ENCODE peak calls at places on chromosomes 1 and 21, in seven cellular contexts. C, B, Q, G, J, A and K are unnamed samples.

GRCh38 chr1:64598100-64598571 is 128.2 kb downstream of the CACHD1 start:
- DNase-seq in C (no peak), Q (no peak), G (no peak), J (peak), A (no peak), B (no peak), K (no peak)

GRCh38 chr1:167777253-167777618 is 55.5 kb downstream of the MPZL1 start:
- DNase-seq in C (no peak), B (no peak), G (no peak), Q (no peak), J (no peak), A (no peak), K (no peak)

GRCh38 chr1:187306671-187307415 is 478.1 kb downstream of the PLA2G4A start:
- DNase-seq in A (no peak), B (no peak), J (no peak), C (no peak), G (no peak), Q (no peak), K (no peak)

GRCh38 chr1:207444514-207445208 is 9.5 kb upstream of the CR2 start:
- DNase-seq in G (no peak), J (no peak), B (no peak), C (no peak), Q (no peak), A (no peak), K (no peak)

GRCh38 chr21:41970751-41971653 is 17.2 kb upstream of the C2CD2 start:
- DNase-seq in C (peak), Q (no peak), B (no peak), J (no peak), G (no peak), A (no peak), K (no peak)

GRCh38 chr1:198763298-198763714 is 124.5 kb downstream of the PTPRC start:
- DNase-seq in Q (no peak), B (no peak), J (no peak), C (no peak), G (peak), A (no peak), K (no peak)

GRCh38 chr1:188188317-188188716 is 1359.6 kb downstream of the PLA2G4A start:
- DNase-seq in G (no peak), A (no peak), J (no peak), B (no peak), Q (no peak), C (no peak), K (no peak)

GRCh38 chr1:61448017-61448383 is 276.9 kb downstream of the TM2D1 start:
- DNase-seq in C (no peak), J (no peak), Q (no peak), G (no peak), A (no peak), B (no peak), K (no peak)

GRCh38 chr1:159088050-159088449 is 11.5 kb upstream of the AIM2 start:
- DNase-seq in A (no peak), B (no peak), G (no peak), Q (no peak), J (no peak), C (no peak), K (no peak)

GRCh38 chr21:34345892-34346291 is 17.9 kb upstream of the KCNE2 start:
- DNase-seq in G (no peak), A (no peak), C (no peak), Q (no peak), J (no peak), B (no peak), K (no peak)

GRCh38 chr21:42859891-42860230 is 19.5 kb downstream of the WDR4 start:
- DNase-seq in G (no peak), J (no peak), Q (no peak), B (no peak), C (no peak), A (no peak), K (no peak)

GRCh38 chr1:234531181-234532132 is 52.5 kb upstream of the TARBP1 start:
- DNase-seq in A (no peak), B (no peak), G (no peak), Q (no peak), C (peak), J (no peak), K (no peak)

GRCh38 chr1:211129790-211130189 is 4.2 kb downstream of the KCNH1 start:
- DNase-seq in C (no peak), B (no peak), A (no peak), G (no peak), J (no peak), Q (no peak), K (no peak)

GRCh38 chr1:211132681-211133392 is 1.1 kb downstream of the KCNH1 start:
- DNase-seq in J (no peak), G (no peak), A (no peak), C (no peak), B (no peak), Q (no peak), K (no peak)

GRCh38 chr1:211126622-211127021 is 7.3 kb downstream of the KCNH1 start:
- DNase-seq in B (no peak), Q (no peak), C (no peak), G (no peak), J (no peak), A (no peak), K (no peak)

GRCh38 chr1:211127166-211127565 is 6.8 kb downstream of the KCNH1 start:
- DNase-seq in Q (no peak), J (no peak), G (no peak), B (no peak), C (no peak), A (no peak), K (no peak)
- H3K4me3 ChIP-seq in Q (no peak), J (no peak), G (no peak), B (no peak), C (no peak), A (no peak), K (no peak)

GRCh38 chr21:46599251-46599572 is 5.7 kb downstream of the S100B start:
- DNase-seq in B (peak), G (no peak), J (peak), Q (no peak), C (no peak), A (peak), K (no peak)
- TF ChIP-seq YY1 in B (no peak), G (no peak), J (no peak), Q (no peak), C (no peak), A (no peak), K (no peak)

GRCh38 chr1:43286533-43286932 is 1.2 kb upstream of the C1orf210 start:
- DNase-seq in B (no peak), Q (no peak), G (no peak), A (no peak), J (no peak), C (no peak), K (no peak)

GRCh38 chr1:43286115-43286514 is 734 bp upstream of the C1orf210 start:
- DNase-seq in J (no peak), B (no peak), A (no peak), G (no peak), C (no peak), Q (no peak), K (no peak)

GRCh38 chr1:43284711-43285110 is 670 bp downstream of the C1orf210 start:
- DNase-seq in B (no peak), J (no peak), C (no peak), G (no peak), Q (no peak), A (no peak), K (no peak)

GRCh38 chr1:43284065-43284464 is 1.3 kb downstream of the C1orf210 start:
- DNase-seq in B (no peak), A (no peak), J (no peak), Q (no peak), G (no peak), C (no peak), K (no peak)

GRCh38 chr1:43285269-43285986 is at the start of gene C1orf210:
- DNase-seq in G (peak), J (peak), C (peak), Q (no peak), B (peak), A (no peak), K (no peak)
- H3K4me3 ChIP-seq in G (peak), J (no peak), C (peak), Q (no peak), B (peak), A (no peak), K (no peak)

GRCh38 chr1:212035123-212035834 is at the start of the genes DTL and INTS7:
- DNase-seq in G (peak), A (peak), B (peak), C (peak), J (peak), Q (peak), K (peak)
- TF ChIP-seq YY1 in G (peak), A (peak), B (peak), C (peak), J (peak), Q (peak), K (peak)

GRCh38 chr1:2194319-2194897 is at the start of gene FAAP20:
- DNase-seq in J (peak), C (no peak), A (peak), Q (no peak), B (peak), G (peak), K (no peak)

GRCh38 chr1:2192031-2192995 is 2.3 kb downstream of the FAAP20 start:
- DNase-seq in B (no peak), C (no peak), G (no peak), Q (no peak), A (no peak), J (no peak), K (no peak)

GRCh38 chr1:2195785-2196184 is 1.2 kb upstream of the FAAP20 start:
- DNase-seq in B (no peak), J (no peak), G (no peak), A (no peak), Q (no peak), C (no peak), K (no peak)

GRCh38 chr1:2194898-2195673 is 514 bp upstream of the FAAP20 start:
- DNase-seq in B (peak), C (peak), A (peak), J (peak), G (peak), Q (peak), K (peak)

DNA sequence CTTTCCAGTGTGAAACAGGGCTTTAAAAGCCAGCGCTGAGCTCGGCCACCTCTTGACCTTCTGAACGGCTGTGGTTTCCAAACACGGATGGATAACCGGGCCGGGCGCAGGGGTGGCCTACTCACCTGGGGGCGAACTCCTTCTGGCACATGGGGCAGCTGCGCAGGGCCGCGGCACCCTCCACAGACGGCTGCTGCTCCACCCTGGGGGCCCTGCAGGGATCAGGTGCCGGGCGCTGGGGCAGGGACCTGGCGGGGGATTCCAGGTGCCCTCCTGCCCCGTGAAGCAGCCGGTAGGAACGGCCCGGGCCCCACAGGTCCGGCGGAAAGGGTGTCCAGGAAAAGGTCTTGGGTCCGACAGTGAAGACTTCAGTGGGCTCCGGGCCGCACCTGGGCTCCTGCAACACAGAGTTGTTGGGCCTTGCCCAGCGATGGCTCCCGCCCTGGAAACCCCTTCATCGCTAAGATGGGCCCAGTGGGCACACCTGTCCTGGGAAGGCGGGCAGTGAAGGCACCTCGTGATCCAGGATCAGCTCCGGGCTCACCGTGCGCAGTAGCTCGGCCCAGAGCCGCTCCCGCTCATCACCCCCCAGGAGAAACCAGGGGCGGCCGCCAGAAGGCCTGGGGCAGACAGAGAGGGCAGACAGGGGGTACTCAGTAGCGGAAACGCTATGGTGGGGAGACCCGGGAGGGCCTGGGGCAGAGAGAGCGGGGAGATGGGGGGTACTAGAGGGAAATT is 889 bp downstream of the FAAP20 start:
- DNase-seq in B (no peak), J (peak), G (no peak), C (peak), A (no peak), Q (no peak), K (no peak)
- H3K4me3 ChIP-seq in B (peak), J (peak), G (peak), C (peak), A (peak), Q (peak), K (peak)

DNA sequence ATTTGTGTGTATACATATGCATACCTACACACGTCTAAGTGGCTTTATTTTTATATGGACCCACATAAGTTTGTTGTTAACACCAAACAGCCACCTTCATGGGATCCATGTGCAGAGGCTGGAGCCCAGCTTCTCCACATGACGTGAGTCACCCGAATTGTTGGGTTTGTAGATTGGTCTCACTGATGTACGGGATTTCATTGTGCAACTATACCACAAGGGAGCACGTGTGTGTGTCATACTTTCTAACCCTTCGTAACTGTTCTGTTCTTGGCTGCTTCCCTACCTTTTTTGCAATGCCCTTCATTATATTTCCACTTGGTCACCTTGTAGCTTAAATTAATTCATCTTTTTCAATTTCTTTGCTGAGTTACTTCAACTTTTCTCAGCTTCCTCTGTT is 21.0 kb downstream of the SPRTN start:
- DNase-seq in C (no peak), B (no peak), J (peak), Q (no peak), G (no peak), A (no peak), K (no peak)
- TF ChIP-seq YY1 in C (no peak), B (no peak), J (no peak), Q (no peak), G (no peak), A (no peak), K (no peak)

GRCh38 chr1:156925154-156926010 is 5.0 kb downstream of the LRRC71 start:
- DNase-seq in J (no peak), Q (no peak), C (no peak), B (no peak), A (no peak), G (no peak), K (no peak)
- H3K4me3 ChIP-seq in J (no peak), Q (no peak), C (no peak), B (no peak), A (no peak), G (no peak), K (no peak)